ENCODE peak calls at places on chromosomes 13 and 19, in eight cellular contexts. M is IMR-90, S is SW 1271, T is astrocyte of the spinal cord, L is psoas muscle, B is amygdala, N is neural crest cell, C is HS-27A. X is an unnamed sample.

GRCh38 chr13:95099541-95099940 is 201.7 kb downstream of the ABCC4 start:
- DNase-seq in M (peak; percentile 28), S (no peak), T (peak; percentile 82), L (no peak), B (no peak), N (no peak), C (no peak), X (peak; percentile 51)

GRCh38 chr13:33548065-33548464 is 262.5 kb upstream of the STARD13 start:
- DNase-seq in M (no peak), S (no peak), T (no peak), L (no peak), B (no peak), N (no peak), C (no peak), X (no peak)

GRCh38 chr19:49818691-49819331 is 722 bp downstream of the MED25 start:
- DNase-seq in M (no peak), S (no peak), T (no peak), L (no peak), B (no peak), N (no peak), C (no peak), X (peak; percentile 17)

GRCh38 chr13:26471807-26472206 is 85.7 kb upstream of the WASF3 start:
- DNase-seq in M (no peak), S (no peak), T (no peak), L (no peak), B (no peak), N (no peak), C (no peak), X (no peak)

GRCh38 chr19:15288146-15288963 is 44.0 kb downstream of the BRD4 start:
- DNase-seq in M (peak; percentile 24), S (no peak), T (peak; percentile 29), L (no peak), B (peak; percentile 87), N (peak; percentile 47), C (no peak), X (no peak)

GRCh38 chr13:48411281-48412099 is 1.4 kb downstream of the LPAR6 start:
- DNase-seq in M (peak; percentile 21), S (no peak), T (peak; percentile 43), L (no peak), B (no peak), N (no peak), C (no peak), X (no peak)

GRCh38 chr13:50248537-50249521 is 233.6 kb downstream of the KCNRG start:
- DNase-seq in M (no peak), S (no peak), T (no peak), L (no peak), B (no peak), N (no peak), C (no peak), X (no peak)

GRCh38 chr19:1767464-1767933 is 14.2 kb downstream of the ONECUT3 start:
- DNase-seq in M (no peak), S (no peak), T (no peak), L (no peak), B (no peak), N (peak; percentile 78), C (no peak), X (no peak)

GRCh38 chr19:15417699-15418098 is 1.1 kb downstream of the AKAP8L start:
- DNase-seq in M (no peak), S (no peak), T (peak; percentile 38), L (peak; percentile 62), B (no peak), N (no peak), C (no peak), X (peak; percentile 34)

GRCh38 chr13:33057019-33057785 is 41.0 kb downstream of the KL start:
- DNase-seq in M (peak; percentile 6), S (no peak), T (peak; percentile 23), L (no peak), B (no peak), N (no peak), C (no peak), X (peak; percentile 36)

GRCh38 chr13:31346891-31347290 is 147.1 kb downstream of the B3GLCT start:
- DNase-seq in M (no peak), S (no peak), T (no peak), L (no peak), B (no peak), N (no peak), C (no peak), X (no peak)

GRCh38 chr19:24033962-24034342 is 53.0 kb upstream of the ZNF254 start:
- DNase-seq in M (peak; percentile 71), S (no peak), T (peak; percentile 74), L (peak; percentile 60), B (no peak), N (peak; percentile 20), C (peak; percentile 29), X (peak; percentile 81)

GRCh38 chr19:51370230-51370629 is 1.4 kb upstream of the CLDND2 start:
- DNase-seq in M (no peak), S (no peak), T (no peak), L (peak; percentile 20), B (no peak), N (no peak), C (no peak), X (no peak)

GRCh38 chr19:4370418-4371041 is 27.2 kb downstream of the MPND start:
- DNase-seq in M (no peak), S (no peak), T (no peak), L (no peak), B (no peak), N (no peak), C (no peak), X (no peak)

GRCh38 chr19:6772028-6772865 is at the start of gene VAV1:
- DNase-seq in M (no peak), S (no peak), T (no peak), L (peak; percentile 72), B (no peak), N (no peak), C (no peak), X (no peak)

GRCh38 chr19:7524992-7525739 is 2.7 kb downstream of the MCOLN1 start:
- DNase-seq in M (no peak), S (no peak), T (no peak), L (no peak), B (no peak), N (no peak), C (no peak), X (no peak)

GRCh38 chr13:33676045-33676699 is 141.8 kb upstream of the RFC3 start:
- DNase-seq in M (no peak), S (no peak), T (peak; percentile 4), L (no peak), B (no peak), N (no peak), C (no peak), X (no peak)

GRCh38 chr13:40379186-40379585 is 287.3 kb downstream of the FOXO1 start:
- DNase-seq in M (no peak), S (no peak), T (no peak), L (no peak), B (no peak), N (no peak), C (no peak), X (no peak)

GRCh38 chr19:11435833-11436313 is 438 bp downstream of the PRKCSH start:
- DNase-seq in M (peak; percentile 31), S (no peak), T (no peak), L (no peak), B (no peak), N (no peak), C (no peak), X (peak; percentile 52)

GRCh38 chr19:8525401-8525684 is 11.4 kb upstream of the ZNF414 start:
- DNase-seq in M (no peak), S (no peak), T (no peak), L (no peak), B (no peak), N (no peak), C (no peak), X (no peak)

GRCh38 chr19:47609885-47610545 is 1.1 kb downstream of the BICRA start:
- DNase-seq in M (peak; percentile 26), S (no peak), T (peak; percentile 38), L (peak; percentile 74), B (no peak), N (peak; percentile 57), C (no peak), X (peak; percentile 55)

GRCh38 chr19:33916792-33917191 is 120.1 kb downstream of the KCTD15 start:
- DNase-seq in M (no peak), S (no peak), T (no peak), L (no peak), B (no peak), N (no peak), C (no peak), X (no peak)

GRCh38 chr19:29529646-29530548 is 4.1 kb downstream of the VSTM2B start:
- DNase-seq in M (no peak), S (no peak), T (no peak), L (no peak), B (no peak), N (no peak), C (no peak), X (no peak)

GRCh38 chr13:26914624-26915023 is 154.0 kb upstream of the GPR12 start:
- DNase-seq in M (no peak), S (no peak), T (peak; percentile 1), L (no peak), B (no peak), N (no peak), C (no peak), X (peak; percentile 9)

GRCh38 chr13:37701972-37702371 is 103.4 kb upstream of the POSTN start:
- DNase-seq in M (peak; percentile 99), S (peak; percentile 29), T (peak; percentile 83), L (no peak), B (no peak), N (no peak), C (peak; percentile 81), X (peak; percentile 98)

GRCh38 chr13:66829803-66830202 is 400.3 kb downstream of the PCDH9 start:
- DNase-seq in M (no peak), S (no peak), T (no peak), L (no peak), B (no peak), N (no peak), C (no peak), X (no peak)

GRCh38 chr13:80386001-80386400 is 45.1 kb upstream of the SPRY2 start:
- DNase-seq in M (no peak), S (no peak), T (no peak), L (no peak), B (no peak), N (no peak), C (no peak), X (no peak)

GRCh38 chr19:10419200-10419645 is 1.1 kb upstream of the PDE4A start:
- DNase-seq in M (no peak), S (no peak), T (no peak), L (peak; percentile 62), B (no peak), N (no peak), C (no peak), X (no peak)

GRCh38 chr19:31261651-31262331 is 87.4 kb downstream of the TSHZ3 start:
- DNase-seq in M (peak; percentile 38), S (no peak), T (no peak), L (no peak), B (no peak), N (no peak), C (no peak), X (no peak)

GRCh38 chr13:113460599-113460998 is 7.3 kb upstream of the ADPRHL1 start:
- DNase-seq in M (no peak), S (no peak), T (no peak), L (no peak), B (no peak), N (no peak), C (no peak), X (no peak)